ENCODE peak calls at places on chromosomes 6 and 20, in six cellular contexts. X is GM13977, R is kidney tubule cell, E is HCEC 1CT, Z is HEK293T, I is DMS153. O is an unnamed sample.

GRCh38 chr6:116616757-116617093 is 446 bp downstream of the RSPH4A start:
- DNase-seq in X (peak), R (peak), E (no peak), Z (peak), I (no peak), O (peak)

GRCh38 chr6:56890066-56890465 is 64.8 kb upstream of the BEND6 start:
- DNase-seq in X (no peak), R (peak), E (no peak), Z (no peak), I (no peak), O (no peak)

GRCh38 chr6:34457392-34457746 is 8.5 kb upstream of the PACSIN1 start:
- DNase-seq in X (no peak), R (no peak), E (no peak), Z (no peak), I (no peak), O (no peak)

GRCh38 chr20:4062721-4063606 is 47.6 kb upstream of the RNF24 start:
- DNase-seq in X (no peak), R (no peak), E (peak), Z (no peak), I (no peak), O (no peak)

GRCh38 chr20:24738981-24739633 is 210.0 kb upstream of the CST7 start:
- DNase-seq in X (peak), R (no peak), E (no peak), Z (no peak), I (no peak), O (no peak)

GRCh38 chr6:105985816-105986632 is 100.1 kb upstream of the PRDM1 start:
- DNase-seq in X (no peak), R (no peak), E (no peak), Z (no peak), I (no peak), O (no peak)

GRCh38 chr20:1150218-1150617 is 31.8 kb downstream of the PSMF1 start:
- DNase-seq in X (no peak), R (peak), E (peak), Z (no peak), I (no peak), O (peak)

GRCh38 chr6:148723484-148723883 is 23.3 kb upstream of the UST start:
- DNase-seq in X (no peak), R (peak), E (peak), Z (no peak), I (no peak), O (no peak)

GRCh38 chr6:5302220-5302946 is 41.1 kb downstream of the FARS2 start:
- DNase-seq in X (peak), R (peak), E (no peak), Z (no peak), I (no peak), O (peak)

GRCh38 chr20:64222273-64222672 is 33.3 kb upstream of the PCMTD2 start:
- DNase-seq in X (no peak), R (peak), E (no peak), Z (no peak), I (no peak), O (no peak)

GRCh38 chr6:14258695-14259655 is 141.4 kb downstream of the CD83 start:
- DNase-seq in X (no peak), R (no peak), E (no peak), Z (no peak), I (no peak), O (no peak)

GRCh38 chr20:9912858-9913434 is 74.1 kb upstream of the PAK5 start:
- DNase-seq in X (peak), R (peak), E (peak), Z (peak), I (no peak), O (peak)

GRCh38 chr6:42766163-42766670 is 15.6 kb upstream of the BICRAL start:
- DNase-seq in X (no peak), R (peak), E (peak), Z (no peak), I (no peak), O (no peak)

GRCh38 chr20:38210741-38211140 is 45.7 kb upstream of the TGM2 start:
- DNase-seq in X (no peak), R (peak), E (peak), Z (no peak), I (no peak), O (no peak)

GRCh38 chr6:111841822-111842221 is 31.4 kb downstream of the FYN start:
- DNase-seq in X (no peak), R (peak), E (no peak), Z (no peak), I (no peak), O (no peak)

GRCh38 chr6:161423271-161423670 is 149.4 kb upstream of the AGPAT4 start:
- DNase-seq in X (no peak), R (peak), E (no peak), Z (no peak), I (no peak), O (no peak)

GRCh38 chr6:146315321-146316254 is 228.0 kb upstream of the RAB32 start:
- DNase-seq in X (no peak), R (no peak), E (peak), Z (no peak), I (no peak), O (no peak)

GRCh38 chr6:68778356-68779020 is 143.4 kb downstream of the ADGRB3 start:
- DNase-seq in X (no peak), R (peak), E (peak), Z (peak), I (peak), O (peak)

GRCh38 chr20:18466574-18466893 is 296 bp downstream of the DZANK1 start:
- DNase-seq in X (no peak), R (peak), E (no peak), Z (no peak), I (no peak), O (no peak)

GRCh38 chr6:37256692-37257319 is 766 bp upstream of the TBC1D22B start:
- DNase-seq in X (no peak), R (no peak), E (peak), Z (no peak), I (no peak), O (peak)

GRCh38 chr6:76250666-76251065 is 178.2 kb upstream of the IMPG1 start:
- DNase-seq in X (no peak), R (no peak), E (no peak), Z (no peak), I (no peak), O (no peak)

GRCh38 chr6:36599791-36600209 is 5.6 kb downstream of the SRSF3 start:
- DNase-seq in X (no peak), R (peak), E (no peak), Z (no peak), I (no peak), O (peak)

GRCh38 chr6:34667481-34668238 is 28.9 kb downstream of the ILRUN start:
- DNase-seq in X (no peak), R (peak), E (no peak), Z (no peak), I (no peak), O (peak)

GRCh38 chr20:58237318-58238182 is 9.1 kb upstream of the ANKRD60 start:
- DNase-seq in X (no peak), R (no peak), E (peak), Z (no peak), I (no peak), O (no peak)

GRCh38 chr6:142968601-142969000 is 23.6 kb upstream of the HIVEP2 start:
- DNase-seq in X (no peak), R (no peak), E (no peak), Z (no peak), I (no peak), O (no peak)

GRCh38 chr20:56871691-56872090 is 242.6 kb downstream of the TFAP2C start:
- DNase-seq in X (no peak), R (no peak), E (no peak), Z (no peak), I (no peak), O (no peak)

GRCh38 chr6:136947037-136947436 is 24.9 kb downstream of the SLC35D3 start:
- DNase-seq in X (no peak), R (no peak), E (no peak), Z (no peak), I (no peak), O (no peak)

GRCh38 chr20:33822423-33822822 is 11.3 kb downstream of the CHMP4B start:
- DNase-seq in X (no peak), R (no peak), E (no peak), Z (no peak), I (no peak), O (no peak)

GRCh38 chr6:136150961-136151360 is 99.2 kb downstream of the MTFR2 start:
- DNase-seq in X (no peak), R (no peak), E (no peak), Z (no peak), I (no peak), O (no peak)

GRCh38 chr6:154602296-154602695 is 91.8 kb upstream of the CNKSR3 start:
- DNase-seq in X (no peak), R (peak), E (no peak), Z (no peak), I (no peak), O (peak)

GRCh38 chr6:139135578-139136545 is 982 bp downstream of the HECA start:
- DNase-seq in X (peak), R (peak), E (no peak), Z (peak), I (no peak), O (peak)

GRCh38 chr6:142695016-142695415 is 250.0 kb downstream of the HIVEP2 start:
- DNase-seq in X (no peak), R (no peak), E (no peak), Z (no peak), I (no peak), O (no peak)

GRCh38 chr6:41449399-41450245 is 96.6 kb upstream of the FOXP4 start:
- DNase-seq in X (no peak), R (no peak), E (no peak), Z (no peak), I (peak), O (peak)

GRCh38 chr6:67839818-67840217 is 795.3 kb upstream of the ADGRB3 start:
- DNase-seq in X (no peak), R (no peak), E (no peak), Z (no peak), I (no peak), O (no peak)

GRCh38 chr20:54179946-54180345 is 6.2 kb upstream of the CYP24A1 start:
- DNase-seq in X (no peak), R (peak), E (no peak), Z (no peak), I (peak), O (peak)

GRCh38 chr6:133889557-133890301 is 816 bp downstream of the TCF21 start:
- DNase-seq in X (peak), R (no peak), E (peak), Z (no peak), I (no peak), O (no peak)

GRCh38 chr6:33288942-33289783 is at the start of the genes PFDN6 and WDR46:
- DNase-seq in X (peak), R (peak), E (peak), Z (peak), I (peak), O (peak)

GRCh38 chr6:35955071-35955470 is 34.2 kb upstream of the SRPK1 start:
- DNase-seq in X (no peak), R (peak), E (peak), Z (no peak), I (no peak), O (no peak)

GRCh38 chr6:2502096-2502997 is 248.4 kb downstream of the MYLK4 start:
- DNase-seq in X (no peak), R (no peak), E (no peak), Z (no peak), I (no peak), O (no peak)

GRCh38 chr6:8436956-8437355 is 1.6 kb upstream of the SLC35B3 start:
- DNase-seq in X (no peak), R (peak), E (no peak), Z (no peak), I (no peak), O (no peak)